ENCODE peak calls at places on chromosomes 13 and 19, in seven cellular contexts. U is uterus, F is NCI-H460, D is cardiac fibroblast, G is NCI-H1048, N is NCI-H446, V is ACHN. Y is an unnamed sample.

GRCh38 chr13:98033277-98034247 is 80.1 kb downstream of the IPO5 start:
- DNase-seq in U (peak), F (peak), D (peak), G (no peak), N (peak), V (peak), Y (no peak)

GRCh38 chr19:4713384-4713951 is 10.2 kb downstream of the DPP9 start:
- DNase-seq in U (peak), F (peak), D (peak), G (no peak), N (no peak), V (peak), Y (peak)

GRCh38 chr13:97568850-97569249 is 134.9 kb downstream of the RAP2A start:
- DNase-seq in U (no peak), F (no peak), D (peak), G (no peak), N (no peak), V (no peak), Y (no peak)

GRCh38 chr13:36848228-36848982 is 29.4 kb downstream of the RFXAP start:
- DNase-seq in U (no peak), F (no peak), D (peak), G (no peak), N (no peak), V (no peak), Y (no peak)

GRCh38 chr19:5850743-5851293 is 431 bp downstream of the FUT3 start:
- DNase-seq in U (peak), F (no peak), D (peak), G (no peak), N (peak), V (peak), Y (peak)

GRCh38 chr13:26561636-26562537 is 4.4 kb downstream of the WASF3 start:
- DNase-seq in U (no peak), F (no peak), D (peak), G (no peak), N (no peak), V (no peak), Y (no peak)

GRCh38 chr19:2770055-2771013 is 12.7 kb downstream of the SGTA start:
- DNase-seq in U (no peak), F (no peak), D (peak), G (no peak), N (no peak), V (no peak), Y (no peak)

GRCh38 chr13:23551213-23552008 is 18.8 kb upstream of the TNFRSF19 start:
- DNase-seq in U (no peak), F (no peak), D (no peak), G (no peak), N (no peak), V (no peak), Y (no peak)

GRCh38 chr19:41226053-41226873 is 7.2 kb downstream of the AXL start:
- DNase-seq in U (peak), F (peak), D (peak), G (no peak), N (no peak), V (peak), Y (peak)

GRCh38 chr19:885536-886224 is 7.3 kb downstream of the MED16 start:
- DNase-seq in U (no peak), F (no peak), D (no peak), G (no peak), N (no peak), V (no peak), Y (no peak)

GRCh38 chr13:91042870-91043269 is 304.6 kb upstream of the MIR17HG start:
- DNase-seq in U (no peak), F (no peak), D (no peak), G (no peak), N (no peak), V (no peak), Y (no peak)

GRCh38 chr19:4694211-4694987 is 24.3 kb upstream of the MYDGF start:
- DNase-seq in U (peak), F (peak), D (peak), G (no peak), N (peak), V (peak), Y (no peak)

GRCh38 chr19:31897292-31897691 is 448.1 kb upstream of the ZNF507 start:
- DNase-seq in U (no peak), F (no peak), D (no peak), G (no peak), N (no peak), V (no peak), Y (no peak)

GRCh38 chr19:46181386-46181774 is 33.3 kb downstream of the IGFL2 start:
- DNase-seq in U (no peak), F (peak), D (peak), G (no peak), N (no peak), V (no peak), Y (peak)

GRCh38 chr19:48443262-48443661 is 2.5 kb upstream of the GRWD1 start:
- DNase-seq in U (no peak), F (no peak), D (no peak), G (no peak), N (peak), V (no peak), Y (no peak)

GRCh38 chr19:12778020-12778904 is 2.9 kb upstream of the HOOK2 start:
- DNase-seq in U (peak), F (no peak), D (peak), G (no peak), N (peak), V (peak), Y (peak)

GRCh38 chr13:99626461-99627082 is 125.3 kb downstream of the TM9SF2 start:
- DNase-seq in U (no peak), F (no peak), D (peak), G (no peak), N (no peak), V (peak), Y (no peak)

GRCh38 chr19:15727724-15728123 is at the start of gene OR10H2:
- DNase-seq in U (no peak), F (no peak), D (no peak), G (no peak), N (no peak), V (no peak), Y (no peak)

GRCh38 chr19:40134866-40135265 is 44.1 kb upstream of the ZNF780A start:
- DNase-seq in U (no peak), F (no peak), D (no peak), G (no peak), N (no peak), V (no peak), Y (no peak)

GRCh38 chr19:11580665-11581418 is 3.4 kb upstream of the ACP5 start:
- DNase-seq in U (no peak), F (no peak), D (peak), G (no peak), N (no peak), V (no peak), Y (no peak)

GRCh38 chr19:35741216-35741541 is 1.1 kb downstream of the IGFLR1 start:
- DNase-seq in U (no peak), F (no peak), D (no peak), G (no peak), N (no peak), V (no peak), Y (no peak)

GRCh38 chr13:29589234-29589633 is 6.3 kb downstream of the SLC7A1 start:
- DNase-seq in U (no peak), F (no peak), D (no peak), G (no peak), N (no peak), V (peak), Y (no peak)

GRCh38 chr13:77584111-77584510 is 48.6 kb downstream of the SCEL start:
- DNase-seq in U (no peak), F (peak), D (no peak), G (peak), N (peak), V (no peak), Y (no peak)

GRCh38 chr13:111925146-111925875 is 141.6 kb upstream of the SOX1 start:
- DNase-seq in U (no peak), F (no peak), D (no peak), G (no peak), N (no peak), V (no peak), Y (no peak)

GRCh38 chr13:26042781-26043180 is 9.0 kb downstream of the SHISA2 start:
- DNase-seq in U (no peak), F (no peak), D (no peak), G (no peak), N (no peak), V (no peak), Y (no peak)